ENCODE peak calls at places on chromosomes 3 and 15, in six cellular contexts. A is C1 segment of cervical spinal cord, X is NCI-H1048, Y is GM03348, O is astrocyte of the hippocampus, S is brain microvascular endothelial cell. E is an unnamed sample.

GRCh38 chr3:54531741-54532140 is 396.1 kb downstream of the LRTM1 start:
- DNase-seq in A (no peak), X (no peak), Y (no peak), O (no peak), S (no peak), E (no peak)

GRCh38 chr3:10248984-10249748 is 907 bp downstream of the TATDN2 start:
- DNase-seq in A (peak; percentile 30), X (no peak), Y (peak; percentile 66), O (peak; percentile 41), S (peak; percentile 4), E (peak; percentile 73)

GRCh38 chr15:71117906-71118305 is 2.6 kb downstream of the THSD4 start:
- DNase-seq in A (no peak), X (no peak), Y (no peak), O (no peak), S (no peak), E (no peak)

GRCh38 chr3:184593201-184593922 is 31.8 kb downstream of the EPHB3 start:
- DNase-seq in A (no peak), X (no peak), Y (peak; percentile 45), O (peak; percentile 28), S (no peak), E (no peak)

GRCh38 chr3:126540946-126541627 is 17.1 kb downstream of the CHST13 start:
- DNase-seq in A (no peak), X (no peak), Y (no peak), O (no peak), S (no peak), E (peak; percentile 2)

GRCh38 chr3:70488131-70488530 is 175.7 kb upstream of the MDFIC2 start:
- DNase-seq in A (no peak), X (no peak), Y (no peak), O (no peak), S (no peak), E (no peak)

GRCh38 chr3:49346797-49347251 is 7.0 kb upstream of the USP4 start:
- DNase-seq in A (no peak), X (no peak), Y (peak; percentile 64), O (no peak), S (peak; percentile 48), E (no peak)

GRCh38 chr15:59170295-59170881 is 36.3 kb upstream of the LDHAL6B start:
- DNase-seq in A (peak; percentile 53), X (no peak), Y (peak; percentile 77), O (peak; percentile 89), S (peak; percentile 9), E (no peak)

GRCh38 chr3:101530213-101531047 is 17.4 kb upstream of the SENP7 start:
- DNase-seq in A (no peak), X (no peak), Y (no peak), O (no peak), S (no peak), E (no peak)

GRCh38 chr3:192409203-192409837 is 318.0 kb downstream of the FGF12 start:
- DNase-seq in A (peak; percentile 35), X (no peak), Y (peak; percentile 52), O (peak; percentile 79), S (no peak), E (peak; percentile 24)

GRCh38 chr15:52255008-52255407 is 40.6 kb downstream of the MYO5C start:
- DNase-seq in A (no peak), X (no peak), Y (no peak), O (no peak), S (peak; percentile 67), E (no peak)

GRCh38 chr3:182792901-182793662 is at the start of gene ATP11B:
- DNase-seq in A (peak; percentile 87), X (peak; percentile 11), Y (peak; percentile 97), O (peak; percentile 80), S (peak; percentile 46), E (peak; percentile 83)

GRCh38 chr3:146542179-146542578 is 2.2 kb downstream of the PLSCR1 start:
- DNase-seq in A (no peak), X (no peak), Y (no peak), O (no peak), S (no peak), E (no peak)

GRCh38 chr3:160953681-160954080 is 151.5 kb downstream of the B3GALNT1 start:
- DNase-seq in A (no peak), X (no peak), Y (no peak), O (peak; percentile 71), S (no peak), E (no peak)

GRCh38 chr3:185631508-185632206 is 45.6 kb downstream of the SENP2 start:
- DNase-seq in A (no peak), X (no peak), Y (no peak), O (no peak), S (no peak), E (no peak)

GRCh38 chr3:69116897-69117296 is 5.5 kb downstream of the LMOD3 start:
- DNase-seq in A (peak; percentile 38), X (peak; percentile 4), Y (no peak), O (no peak), S (no peak), E (no peak)

GRCh38 chr15:36601497-36601932 is 22.1 kb downstream of the CDIN1 start:
- DNase-seq in A (no peak), X (no peak), Y (peak; percentile 83), O (peak; percentile 81), S (peak; percentile 79), E (no peak)

GRCh38 chr15:62783303-62783957 is 259.1 kb upstream of the TPM1 start:
- DNase-seq in A (no peak), X (no peak), Y (peak; percentile 69), O (peak; percentile 77), S (peak; percentile 75), E (no peak)

GRCh38 chr15:71542836-71543235 is 267.5 kb upstream of the NR2E3 start:
- DNase-seq in A (no peak), X (no peak), Y (no peak), O (peak; percentile 55), S (no peak), E (no peak)

GRCh38 chr3:73121684-73122331 is 60.3 kb downstream of the EBLN2 start:
- DNase-seq in A (no peak), X (peak; percentile 19), Y (no peak), O (no peak), S (no peak), E (no peak)

GRCh38 chr3:22475665-22476064 is 724.7 kb upstream of the ZNF385D start:
- DNase-seq in A (no peak), X (no peak), Y (no peak), O (peak; percentile 19), S (no peak), E (no peak)

GRCh38 chr15:31508656-31509055 is 182.0 kb downstream of the KLF13 start:
- DNase-seq in A (no peak), X (no peak), Y (no peak), O (no peak), S (no peak), E (no peak)

GRCh38 chr15:53586815-53587214 is 172.6 kb downstream of the WDR72 start:
- DNase-seq in A (peak; percentile 18), X (peak; percentile 33), Y (no peak), O (peak; percentile 11), S (peak; percentile 11), E (peak; percentile 21)

GRCh38 chr15:75353604-75354003 is 6.8 kb downstream of the NEIL1 start:
- DNase-seq in A (no peak), X (no peak), Y (no peak), O (no peak), S (no peak), E (no peak)

GRCh38 chr3:196012481-196012880 is 69.4 kb downstream of the TFRC start:
- DNase-seq in A (no peak), X (no peak), Y (no peak), O (peak; percentile 17), S (peak; percentile 47), E (no peak)

GRCh38 chr3:97021778-97022177 is 207.4 kb downstream of the EPHA6 start:
- DNase-seq in A (no peak), X (no peak), Y (no peak), O (no peak), S (no peak), E (no peak)

E was measured in activated naive CD4-positive, alpha-beta T cell treated with anti-CD3 and anti-CD28 coated beads, Interleukin-2, amount 10 ng/mL, durations not matched to agents 7 days and 5 days.